ENCODE peak calls at places on chromosome 19, in six cellular contexts. A, E, P, D, Q and W are unnamed samples.

GRCh38 chr19:17496337-17496997 is 15.0 kb upstream of the PGLS start:
- DNase-seq in A (peak; percentile 90), E (peak; percentile 58), P (peak; percentile 71), D (peak; percentile 52), Q (peak; percentile 46), W (no peak)

GRCh38 chr19:34639491-34640085 is 37.4 kb downstream of the SCGB2B2 start:
- DNase-seq in A (peak; percentile 59), E (peak; percentile 47), P (peak; percentile 53), D (peak; percentile 72), Q (peak; percentile 28), W (peak; percentile 35)

GRCh38 chr19:16496613-16496983 is 404 bp downstream of the C19orf44 start:
- DNase-seq in A (no peak), E (peak; percentile 26), P (no peak), D (peak; percentile 44), Q (peak; percentile 59), W (peak; percentile 72)

GRCh38 chr19:44111910-44112463 is 1.2 kb upstream of the ZNF225 start:
- DNase-seq in A (no peak), E (no peak), P (no peak), D (peak; percentile 92), Q (no peak), W (no peak)

GRCh38 chr19:11179716-11180297 is 17.5 kb downstream of the KANK2 start:
- DNase-seq in A (no peak), E (no peak), P (no peak), D (no peak), Q (no peak), W (no peak)

GRCh38 chr19:35254341-35255297 is 5.8 kb downstream of the LSR start:
- DNase-seq in A (no peak), E (no peak), P (no peak), D (no peak), Q (peak; percentile 53), W (no peak)

GRCh38 chr19:38665950-38666661 is 18.7 kb downstream of the ACTN4 start:
- DNase-seq in A (no peak), E (peak; percentile 85), P (no peak), D (peak; percentile 51), Q (peak; percentile 87), W (peak; percentile 61)

GRCh38 chr19:18526316-18526715 is 4.4 kb upstream of the ELL start:
- DNase-seq in A (no peak), E (no peak), P (peak; percentile 26), D (no peak), Q (no peak), W (no peak)

GRCh38 chr19:10694706-10695105 is 6.5 kb upstream of the QTRT1 start:
- DNase-seq in A (no peak), E (no peak), P (no peak), D (no peak), Q (no peak), W (no peak)

GRCh38 chr19:57813919-57814504 is 701 bp downstream of the ZNF552 start:
- DNase-seq in A (peak; percentile 18), E (no peak), P (no peak), D (no peak), Q (no peak), W (no peak)

GRCh38 chr19:54138777-54139256 is 1.3 kb downstream of the CNOT3 start:
- DNase-seq in A (no peak), E (no peak), P (no peak), D (no peak), Q (no peak), W (no peak)

DNA sequence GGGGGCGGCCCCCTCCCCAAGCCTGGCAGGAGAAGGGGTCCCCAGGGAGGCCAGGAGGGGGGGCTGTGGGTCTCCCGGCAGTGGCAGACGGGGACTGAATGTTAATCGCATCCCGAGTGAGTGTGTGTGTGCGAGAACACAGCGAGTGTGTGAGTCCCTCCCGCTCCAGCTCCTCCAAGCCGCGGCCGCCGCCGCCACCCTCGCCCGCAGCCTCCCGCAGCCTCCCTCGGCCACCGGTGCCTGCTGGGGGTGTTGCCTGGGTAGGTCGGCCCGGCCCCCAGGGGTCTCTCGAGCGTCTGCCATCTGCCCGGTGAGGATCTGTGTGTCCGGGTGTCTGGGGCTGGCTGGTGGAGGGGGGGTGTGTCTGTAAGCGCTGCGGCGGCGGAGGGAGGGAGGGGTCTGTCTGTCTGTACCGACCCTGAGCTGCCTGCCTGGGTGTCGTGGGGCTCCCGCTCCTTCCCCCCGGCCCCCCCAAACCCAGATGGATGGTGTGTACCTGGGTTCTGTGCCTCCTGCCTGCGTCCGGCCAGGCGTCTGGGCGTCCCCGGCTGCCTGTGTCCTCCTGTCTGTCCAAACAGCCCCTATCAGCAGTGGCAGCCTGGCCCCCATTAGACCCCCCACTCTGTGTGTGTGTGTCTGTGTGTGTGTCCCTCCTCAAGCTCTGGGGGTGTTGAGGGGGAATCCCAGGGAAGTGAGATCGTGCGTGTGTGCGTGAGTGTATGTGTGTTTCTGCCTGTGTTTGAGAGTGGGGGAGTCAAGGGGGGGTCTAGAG is at the start of gene GRIN2D:
- DNase-seq in A (peak; percentile 38), E (no peak), P (no peak), D (peak; percentile 33), Q (no peak), W (no peak)
- H3K4me3 ChIP-seq in A (peak within 1 kb of the TSS; percentile 31), E (no peak within 1 kb of the TSS), P (peak within 1 kb of the TSS; percentile 58), D (peak within 1 kb of the TSS; percentile 12), Q (no peak within 1 kb of the TSS), W (no peak within 1 kb of the TSS)

GRCh38 chr19:52464798-52465470 is 11.6 kb downstream of the ZNF578 start:
- DNase-seq in A (peak; percentile 57), E (no peak), P (peak; percentile 2), D (no peak), Q (no peak), W (no peak)
- TF ChIP-seq CTCF in A (peak; percentile 53), E (no peak), P (no peak), D (no peak), Q (no peak), W (no peak)

GRCh38 chr19:51882518-51882917 is 5.2 kb downstream of the ZNF577 start:
- DNase-seq in A (no peak), E (no peak), P (no peak), D (no peak), Q (no peak), W (no peak)

GRCh38 chr19:51889934-51890333 is 2.2 kb upstream of the ZNF577 start:
- DNase-seq in A (no peak), E (no peak), P (no peak), D (no peak), Q (no peak), W (no peak)

GRCh38 chr19:51891193-51891747 is 3.5 kb upstream of the ZNF577 start:
- DNase-seq in A (no peak), E (no peak), P (no peak), D (no peak), Q (no peak), W (no peak)

GRCh38 chr19:51884713-51885112 is 3.0 kb downstream of the ZNF577 start:
- DNase-seq in A (no peak), E (no peak), P (no peak), D (no peak), Q (no peak), W (no peak)

GRCh38 chr19:51887522-51888498 is at the start of gene ZNF577:
- DNase-seq in A (no peak), E (peak; percentile 94), P (no peak), D (peak; percentile 93), Q (peak; percentile 86), W (peak; percentile 81)
- TF ChIP-seq POLR2A in A (no peak), E (no peak), P (no peak), D (peak; percentile 37), Q (peak; percentile 19), W (no peak)

GRCh38 chr19:6270822-6271221 is 9.0 kb downstream of the MLLT1 start:
- DNase-seq in A (no peak), E (no peak), P (no peak), D (no peak), Q (no peak), W (no peak)
- H3K4me3 ChIP-seq in A (no peak overlapping the region), E (peak overlapping the region; percentile 50), P (no peak overlapping the region), D (no peak overlapping the region), Q (peak overlapping the region; percentile 33), W (no peak overlapping the region)

GRCh38 chr19:46659151-46660007 is 1.6 kb downstream of the DACT3 start:
- DNase-seq in A (peak; percentile 88), E (peak; percentile 58), P (no peak), D (no peak), Q (peak; percentile 67), W (no peak)

GRCh38 chr19:46661735-46662592 is 982 bp upstream of the DACT3 start:
- DNase-seq in A (peak; percentile 77), E (peak; percentile 84), P (peak; percentile 80), D (peak; percentile 90), Q (peak; percentile 88), W (peak; percentile 69)

GRCh38 chr19:46660601-46661019 is 372 bp downstream of the DACT3 start:
- DNase-seq in A (peak; percentile 56), E (no peak), P (no peak), D (no peak), Q (peak; percentile 60), W (no peak)

GRCh38 chr19:46661020-46661731 is at the start of gene DACT3:
- DNase-seq in A (peak; percentile 99), E (peak; percentile 100), P (peak; percentile 99), D (peak; percentile 100), Q (peak; percentile 100), W (peak; percentile 100)

GRCh38 chr19:46660008-46660517 is 919 bp downstream of the DACT3 start:
- DNase-seq in A (peak; percentile 59), E (peak; percentile 25), P (no peak), D (no peak), Q (peak; percentile 66), W (no peak)
- TF ChIP-seq CTCF in A (no peak), E (no peak), P (no peak), D (no peak), Q (no peak), W (no peak)